ENCODE peak calls at places on chromosomes 11 and 22, in five cellular contexts. D is HTR-8/SVneo; K is activated T-cell treated with anti-CD3 and anti-CD28 coated beads, Interleukin-2, amount 50 U/mL, for 24 hours; S is stimulated activated CD4-positive, alpha-beta T cell treated with anti-CD3 and anti-CD28 coated beads, TNF-alpha, amount 100 ng/mL, for 48 hours; O is fibroblast of lung. E is an unnamed sample.

GRCh38 chr11:111173221-111173620 is 72.3 kb upstream of the POU2AF2 start:
- DNase-seq in D (no peak), K (no peak), S (no peak), O (no peak), E (no peak)

GRCh38 chr11:116240661-116241060 is 532.1 kb downstream of the BUD13 start:
- DNase-seq in D (no peak), K (no peak), S (no peak), O (peak), E (no peak)

GRCh38 chr11:65102142-65103095 is 6.4 kb downstream of the VPS51 start:
- DNase-seq in D (no peak), K (no peak), S (no peak), O (no peak), E (no peak)

GRCh38 chr11:257766-258493 is 20.3 kb upstream of the NLRP6 start:
- DNase-seq in D (no peak), K (no peak), S (no peak), O (no peak), E (no peak)

GRCh38 chr22:47384977-47385376 is 622.5 kb downstream of the TBC1D22A start:
- DNase-seq in D (no peak), K (no peak), S (no peak), O (no peak), E (no peak)

GRCh38 chr22:42439821-42440674 is 7.8 kb upstream of the NFAM1 start:
- DNase-seq in D (no peak), K (no peak), S (no peak), O (peak), E (no peak)

GRCh38 chr22:32339190-32340012 is 18.3 kb upstream of the RFPL3 start:
- DNase-seq in D (no peak), K (no peak), S (no peak), O (no peak), E (no peak)

GRCh38 chr11:66856496-66857233 is at the start of gene LRFN4:
- DNase-seq in D (peak), K (no peak), S (no peak), O (no peak), E (no peak)

GRCh38 chr11:57321388-57321995 is 3.3 kb downstream of the TNKS1BP1 start:
- DNase-seq in D (no peak), K (no peak), S (no peak), O (no peak), E (no peak)

GRCh38 chr11:65437436-65438227 is 15.0 kb downstream of the NEAT1 start:
- DNase-seq in D (no peak), K (no peak), S (no peak), O (peak), E (no peak)

GRCh38 chr11:3947084-3947483 is 91.6 kb downstream of the STIM1 start:
- DNase-seq in D (no peak), K (no peak), S (no peak), O (peak), E (no peak)

GRCh38 chr11:46183819-46184218 is 62.6 kb upstream of the PHF21A start:
- DNase-seq in D (no peak), K (no peak), S (no peak), O (peak), E (no peak)

GRCh38 chr11:112526699-112527410 is 266.2 kb upstream of the PLET1 start:
- DNase-seq in D (no peak), K (no peak), S (no peak), O (no peak), E (no peak)

GRCh38 chr11:118002541-118003019 is 16.4 kb downstream of the IL10RA start:
- DNase-seq in D (no peak), K (peak), S (peak), O (peak), E (no peak)

GRCh38 chr22:30923168-30923900 is 45.2 kb downstream of the MORC2 start:
- DNase-seq in D (no peak), K (no peak), S (no peak), O (no peak), E (no peak)

GRCh38 chr11:77127674-77127968 is 425 bp upstream of the MYO7A start:
- DNase-seq in D (no peak), K (no peak), S (no peak), O (no peak), E (no peak)

GRCh38 chr11:83863272-83863671 is 577.1 kb upstream of the CCDC90B start:
- DNase-seq in D (no peak), K (no peak), S (no peak), O (no peak), E (no peak)

GRCh38 chr22:49083607-49084006 is 744.1 kb downstream of the BRD1 start:
- DNase-seq in D (no peak), K (no peak), S (no peak), O (no peak), E (no peak)

GRCh38 chr11:65353376-65353775 is 1.2 kb upstream of the TIGD3 start:
- DNase-seq in D (no peak), K (no peak), S (no peak), O (no peak), E (no peak)

GRCh38 chr11:121282376-121282775 is 10.2 kb upstream of the SC5D start:
- DNase-seq in D (no peak), K (no peak), S (no peak), O (no peak), E (no peak)

GRCh38 chr11:28250192-28250591 is 142.0 kb downstream of the METTL15 start:
- DNase-seq in D (no peak), K (no peak), S (no peak), O (no peak), E (no peak)

GRCh38 chr11:60609632-60610031 is 89.8 kb upstream of the MS4A8 start:
- DNase-seq in D (no peak), K (no peak), S (no peak), O (no peak), E (no peak)

GRCh38 chr11:44300881-44301855 is 8.8 kb downstream of the ALX4 start:
- DNase-seq in D (peak), K (no peak), S (no peak), O (no peak), E (peak)

GRCh38 chr11:92070026-92070889 is 154.4 kb upstream of the FAT3 start:
- DNase-seq in D (no peak), K (no peak), S (no peak), O (peak), E (no peak)

GRCh38 chr22:26565889-26566288 is 24.0 kb downstream of the TPST2 start:
- DNase-seq in D (no peak), K (no peak), S (no peak), O (no peak), E (no peak)

GRCh38 chr11:119608201-119608600 is 120.8 kb downstream of the NECTIN1 start:
- DNase-seq in D (no peak), K (no peak), S (no peak), O (no peak), E (no peak)

GRCh38 chr11:115758011-115758410 is 253.8 kb upstream of the CADM1 start:
- DNase-seq in D (no peak), K (no peak), S (no peak), O (no peak), E (no peak)

GRCh38 chr11:75719089-75719638 is 1.5 kb downstream of the MOGAT2 start:
- DNase-seq in D (no peak), K (no peak), S (no peak), O (no peak), E (no peak)

GRCh38 chr11:58921778-58922390 is 17.4 kb upstream of the GLYATL1 start:
- DNase-seq in D (no peak), K (no peak), S (no peak), O (no peak), E (no peak)